ENCODE peak calls at places on chromosomes 12 and 14, in four cellular contexts. X is CD8-positive, alpha-beta T cell; H is brain microvascular endothelial cell; N is hepatocyte. W is an unnamed sample.

GRCh38 chr14:72836085-72836484 is 57.8 kb downstream of the DPF3 start:
- DNase-seq in N (no peak), X (no peak), H (no peak), W (no peak)

GRCh38 chr14:75258803-75259509 is 19.7 kb upstream of the FOS start:
- DNase-seq in H (peak; percentile 100), N (peak; percentile 100), X (peak; percentile 100), W (peak; percentile 99)

GRCh38 chr14:49207451-49207850 is 378.7 kb downstream of the RPS29 start:
- DNase-seq in N (no peak), X (no peak), H (no peak), W (no peak)

GRCh38 chr12:110224379-110225304 is 56.4 kb upstream of the ATP2A2 start:
- DNase-seq in X (no peak), N (peak; percentile 64), H (peak; percentile 43), W (peak; percentile 62)

GRCh38 chr12:121614872-121615467 is 11.4 kb upstream of the ORAI1 start:
- DNase-seq in H (no peak), X (no peak), N (no peak), W (no peak)

GRCh38 chr12:9710584-9711375 is 22.1 kb downstream of the CLECL1 start:
- DNase-seq in H (no peak), N (no peak), X (no peak), W (no peak)

GRCh38 chr14:61126083-61126962 is 145.3 kb downstream of the SLC38A6 start:
- DNase-seq in N (no peak), X (no peak), H (no peak), W (no peak)

GRCh38 chr12:115088328-115088994 is 404.5 kb upstream of the TBX3 start:
- DNase-seq in X (no peak), H (no peak), N (peak; percentile 24), W (no peak)

GRCh38 chr12:91952916-91953315 is 192.7 kb downstream of the BTG1 start:
- DNase-seq in N (peak; percentile 8), X (no peak), H (no peak), W (no peak)

GRCh38 chr12:88884600-88884999 is 304.3 kb upstream of the KITLG start:
- DNase-seq in X (no peak), H (no peak), N (no peak), W (no peak)

GRCh38 chr14:83828406-83828805 is 1701.5 kb upstream of the FLRT2 start:
- DNase-seq in N (no peak), X (no peak), H (peak; percentile 16), W (no peak)

GRCh38 chr14:83827383-83827782 is 1702.6 kb upstream of the FLRT2 start:
- DNase-seq in X (no peak), H (no peak), N (no peak), W (no peak)

GRCh38 chr14:83825836-83826235 is 1704.1 kb upstream of the FLRT2 start:
- DNase-seq in H (no peak), N (no peak), X (no peak), W (no peak)

GRCh38 chr14:83826838-83827237 is 1703.1 kb upstream of the FLRT2 start:
- DNase-seq in N (no peak), H (peak; percentile 59), X (no peak), W (no peak)
- TF ChIP-seq CTCF in N (no peak), H (peak; percentile 11), X (no peak), W (peak; percentile 26)

GRCh38 chr14:103372552-103373304 is 12.5 kb upstream of the MARK3 start:
- DNase-seq in N (peak; percentile 49), H (peak; percentile 89), X (no peak), W (peak; percentile 76)
- H3K27ac ChIP-seq in N (no peak overlapping the region), H (peak overlapping the region; percentile 47), X (no peak overlapping the region), W (peak overlapping the region; percentile 73)

DNA sequence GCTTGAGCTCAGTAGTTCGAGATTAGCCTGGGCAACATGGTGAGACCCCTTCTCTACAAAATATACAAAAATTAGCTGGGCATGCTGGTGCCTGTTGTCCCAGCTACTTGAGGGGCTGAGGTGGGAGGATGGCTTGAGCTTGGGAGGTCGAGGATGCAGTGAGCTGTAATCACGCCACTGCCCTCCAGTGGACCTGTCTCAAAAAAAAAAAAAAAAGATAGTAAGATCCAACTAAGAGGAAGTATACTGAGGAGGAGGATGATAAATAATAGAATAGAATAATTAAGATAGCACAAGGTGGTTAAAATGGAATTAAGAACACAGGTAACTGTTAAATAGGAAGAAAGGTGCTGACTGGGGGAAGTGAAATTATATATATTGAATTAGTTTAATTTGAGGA is 37.0 kb upstream of the BAZ1A start:
- DNase-seq in H (no peak), N (no peak), X (no peak), W (no peak)
- TF ChIP-seq CTCF in H (peak; percentile 7), N (no peak), X (no peak), W (peak; percentile 10)

GRCh38 chr14:96162265-96162664 is 42.4 kb upstream of the BDKRB2 start:
- DNase-seq in X (no peak), H (peak; percentile 12), N (no peak), W (no peak)
- H3K27ac ChIP-seq in X (no peak overlapping the region), H (no peak overlapping the region), N (no peak overlapping the region), W (no peak overlapping the region)

DNA sequence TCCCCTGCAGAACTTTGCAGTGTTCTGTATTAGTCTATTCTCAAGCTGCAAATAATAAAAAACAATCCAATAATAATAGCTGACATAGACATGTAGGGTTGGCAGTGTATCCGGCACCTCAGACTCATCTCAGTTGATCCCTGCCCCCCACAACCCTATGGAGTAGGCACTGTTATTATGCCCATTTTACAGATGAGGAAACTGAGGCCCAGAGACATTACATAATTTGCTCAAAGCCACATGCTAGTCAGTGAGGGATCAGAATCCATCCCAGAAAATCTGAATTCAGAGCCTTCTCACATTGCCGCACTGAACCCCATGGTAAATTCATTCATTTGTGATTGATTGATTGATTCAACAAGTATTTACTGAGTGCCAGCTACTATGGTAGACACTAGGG is 226.6 kb upstream of the PWP1 start:
- DNase-seq in H (no peak), X (no peak), N (no peak), W (no peak)
- TF ChIP-seq CTCF in H (no peak), X (no peak), N (no peak), W (no peak)

GRCh38 chr12:113071427-113072112 is 15.0 kb downstream of the DTX1 start:
- DNase-seq in X (no peak), N (no peak), H (no peak), W (no peak)

GRCh38 chr12:113075137-113075683 is 18.7 kb downstream of the DTX1 start:
- DNase-seq in N (no peak), X (no peak), H (no peak), W (no peak)

GRCh38 chr12:113071063-113071426 is 14.5 kb downstream of the DTX1 start:
- DNase-seq in H (no peak), X (no peak), N (no peak), W (no peak)

GRCh38 chr12:113072136-113072535 is 15.6 kb downstream of the DTX1 start:
- DNase-seq in N (no peak), X (no peak), H (no peak), W (no peak)

DNA sequence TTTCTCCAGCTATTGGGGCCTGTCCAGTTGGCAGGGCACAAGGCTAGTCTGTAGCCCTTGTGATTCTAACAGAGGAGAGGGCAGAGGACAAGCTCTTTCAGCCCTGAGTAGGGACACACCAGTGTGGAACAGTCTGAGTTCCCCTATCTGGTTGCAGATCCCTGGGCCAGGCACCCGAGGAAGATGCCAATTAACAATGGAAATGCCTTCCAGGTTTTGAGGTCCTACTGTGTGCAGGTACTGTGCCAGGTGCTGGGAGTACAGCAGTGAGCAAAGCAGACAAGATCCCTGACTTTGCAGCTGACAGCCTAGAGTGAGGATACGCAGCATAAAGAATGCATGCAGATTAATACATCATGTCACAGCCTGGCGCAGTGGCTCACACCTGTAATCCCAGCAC is 17.1 kb downstream of the DTX1 start:
- DNase-seq in H (no peak), X (no peak), N (no peak), W (no peak)
- H3K27ac ChIP-seq in H (no peak overlapping the region), X (no peak overlapping the region), N (no peak overlapping the region), W (no peak overlapping the region)

W was measured in AG04450.